ENCODE peak calls at places on chromosomes 6 and 20, in ten cellular contexts. O is left ventricle myocardium inferior; V is HCT116; W is body of pancreas; T is CD4-positive, alpha-beta memory T cell; B is uterus; E is GM12878; G is brain microvascular endothelial cell; Q is keratinocyte; C is stomach. R is an unnamed sample.

GRCh38 chr6:16450285-16450684 is 211.9 kb downstream of the GMPR start:
- DNase-seq in V (peak), G (peak), E (no peak), T (no peak), O (no peak), Q (no peak), B (no peak), C (no peak), W (no peak), R (no peak)

GRCh38 chr6:169141706-169142705 is 111.6 kb downstream of the THBS2 start:
- DNase-seq in V (no peak), G (no peak), B (peak), C (no peak), W (peak), E (no peak), Q (no peak), T (no peak), O (peak), R (no peak)

GRCh38 chr6:150902142-150902800 is 36.8 kb downstream of the MTHFD1L start:
- DNase-seq in Q (no peak), W (no peak), E (no peak), C (no peak), B (no peak), T (no peak), V (no peak), O (no peak), G (no peak), R (no peak)

GRCh38 chr20:40606660-40607059 is 82.4 kb downstream of the MAFB start:
- DNase-seq in O (no peak), T (no peak), B (no peak), V (no peak), G (no peak), W (no peak), E (no peak), C (no peak), Q (no peak), R (no peak)

GRCh38 chr20:19701449-19701848 is 56.6 kb upstream of the RIN2 start:
- DNase-seq in C (no peak), E (no peak), B (no peak), V (no peak), G (no peak), T (no peak), Q (no peak), O (no peak), W (no peak), R (no peak)

GRCh38 chr6:39792501-39793450 is 600 bp downstream of the DAAM2 start:
- DNase-seq in V (no peak), E (no peak), G (no peak), C (no peak), B (peak), O (no peak), W (peak), T (no peak), Q (no peak), R (no peak)

GRCh38 chr6:25359191-25359861 is 80.2 kb downstream of the CARMIL1 start:
- DNase-seq in G (peak), T (no peak), B (peak), W (peak), E (no peak), C (no peak), V (no peak), Q (no peak), O (peak), R (no peak)

GRCh38 chr6:149864578-149865535 is 698 bp upstream of the LRP11 start:
- DNase-seq in E (no peak), T (peak), C (peak), Q (no peak), V (no peak), B (peak), O (no peak), G (peak), W (peak), R (no peak)

GRCh38 chr6:3284436-3284876 is 25.7 kb downstream of the PSMG4 start:
- DNase-seq in G (no peak), V (no peak), W (no peak), O (no peak), Q (no peak), T (no peak), C (no peak), E (no peak), B (peak), R (no peak)

GRCh38 chr20:32191873-32192272 is 15.7 kb downstream of the PLAGL2 start:
- DNase-seq in C (no peak), E (no peak), B (no peak), W (no peak), Q (no peak), G (no peak), V (no peak), O (no peak), T (no peak), R (no peak)

GRCh38 chr20:41072099-41072798 is 43.6 kb downstream of the TOP1 start:
- DNase-seq in Q (no peak), O (no peak), E (no peak), V (no peak), T (no peak), C (no peak), B (peak), W (peak), G (peak), R (no peak)

GRCh38 chr20:51752343-51752951 is 15.7 kb downstream of the ATP9A start:
- DNase-seq in T (no peak), Q (no peak), G (peak), O (no peak), V (no peak), C (no peak), W (no peak), B (no peak), E (no peak), R (no peak)

GRCh38 chr6:55276745-55277627 is 50.3 kb upstream of the GFRAL start:
- DNase-seq in O (peak), Q (peak), G (peak), T (no peak), B (peak), V (peak), W (peak), C (no peak), E (no peak), R (no peak)

GRCh38 chr6:16121339-16121738 is 7.5 kb upstream of the MYLIP start:
- DNase-seq in V (no peak), C (no peak), W (no peak), G (no peak), T (no peak), E (no peak), B (no peak), O (no peak), Q (no peak), R (no peak)

GRCh38 chr6:4466260-4466659 is 309.9 kb upstream of the CDYL start:
- DNase-seq in B (no peak), W (no peak), G (no peak), O (no peak), E (no peak), V (no peak), C (peak), Q (no peak), T (no peak), R (no peak)

GRCh38 chr20:45998761-45999160 is 9.9 kb upstream of the MMP9 start:
- DNase-seq in C (no peak), V (no peak), Q (no peak), W (no peak), E (no peak), G (no peak), O (no peak), T (peak), B (no peak), R (no peak)

GRCh38 chr6:24658573-24659511 is 7.9 kb downstream of the TDP2 start:
- DNase-seq in V (no peak), T (no peak), C (no peak), O (no peak), G (peak), E (no peak), B (no peak), Q (no peak), W (no peak), R (no peak)

GRCh38 chr6:138231399-138231886 is 13.2 kb upstream of the PBOV1 start:
- DNase-seq in V (no peak), O (no peak), T (no peak), W (peak), E (no peak), C (peak), Q (no peak), G (no peak), B (no peak), R (no peak)

GRCh38 chr6:169907419-169908115 is 156.1 kb downstream of the ERMARD start:
- DNase-seq in B (no peak), W (no peak), V (no peak), G (no peak), Q (no peak), C (no peak), T (no peak), O (no peak), E (no peak), R (no peak)

GRCh38 chr20:17904027-17904426 is 64.6 kb downstream of the SNX5 start:
- DNase-seq in O (no peak), C (no peak), W (no peak), G (no peak), T (no peak), V (no peak), Q (no peak), B (no peak), E (peak), R (no peak)

GRCh38 chr20:2455771-2456497 is 14.7 kb downstream of the SNRPB start:
- DNase-seq in T (no peak), W (no peak), Q (no peak), B (no peak), G (no peak), C (no peak), O (no peak), V (no peak), E (no peak), R (no peak)

GRCh38 chr20:9635756-9636155 is 121.4 kb downstream of the LAMP5 start:
- DNase-seq in Q (no peak), T (no peak), G (no peak), V (no peak), W (no peak), B (no peak), E (no peak), O (no peak), C (no peak), R (no peak)

GRCh38 chr20:50101900-50102299 is 11.1 kb downstream of the UBE2V1 start:
- DNase-seq in E (no peak), C (no peak), V (no peak), B (no peak), Q (no peak), W (no peak), O (no peak), G (no peak), T (no peak), R (no peak)

GRCh38 chr20:53774487-53775203 is 181.0 kb upstream of the ZNF217 start:
- DNase-seq in W (no peak), B (no peak), E (no peak), V (peak), T (no peak), Q (no peak), C (no peak), G (peak), O (no peak), R (no peak)

GRCh38 chr6:116557863-116558262 is 4.3 kb downstream of the CALHM4 start:
- DNase-seq in G (peak), Q (peak), E (no peak), C (no peak), O (peak), T (no peak), W (no peak), B (no peak), V (peak), R (no peak)

GRCh38 chr6:11323666-11324452 is 91.4 kb upstream of the NEDD9 start:
- DNase-seq in V (no peak), E (peak), C (peak), B (no peak), W (no peak), T (no peak), O (peak), Q (no peak), G (no peak), R (no peak)

GRCh38 chr6:160261120-160261450 is 2.5 kb upstream of the SLC22A2 start:
- DNase-seq in T (no peak), G (no peak), V (no peak), W (no peak), C (no peak), B (no peak), O (no peak), E (no peak), Q (no peak), R (no peak)

GRCh38 chr6:111813247-111814162 is 59.7 kb downstream of the FYN start:
- DNase-seq in B (no peak), O (no peak), G (no peak), C (no peak), V (no peak), T (no peak), Q (peak), E (no peak), W (no peak), R (no peak)

GRCh38 chr20:63519765-63520593 is 586 bp upstream of the PPDPF start:
- DNase-seq in V (no peak), B (peak), E (no peak), W (peak), C (no peak), T (peak), O (peak), Q (no peak), G (no peak), R (peak)

GRCh38 chr6:152893187-152893586 is 89.7 kb downstream of the FBXO5 start:
- DNase-seq in O (no peak), T (no peak), W (no peak), Q (no peak), B (no peak), C (no peak), V (no peak), E (no peak), G (no peak), R (no peak)

GRCh38 chr6:142902636-142903053 is 42.3 kb downstream of the HIVEP2 start:
- DNase-seq in B (no peak), Q (peak), C (peak), V (peak), G (peak), T (peak), W (peak), O (peak), E (peak), R (peak)

GRCh38 chr6:129440691-129441090 is 269.3 kb downstream of the ARHGAP18 start:
- DNase-seq in G (peak), C (no peak), Q (no peak), E (no peak), T (no peak), O (no peak), W (no peak), B (no peak), V (no peak), R (no peak)

GRCh38 chr6:113529191-113529590 is 328.0 kb upstream of the MARCKS start:
- DNase-seq in Q (peak), C (no peak), V (no peak), G (no peak), O (no peak), T (no peak), E (no peak), B (no peak), W (no peak), R (no peak)

GRCh38 chr20:56731496-56731895 is 102.4 kb downstream of the TFAP2C start:
- DNase-seq in V (no peak), Q (no peak), C (no peak), B (no peak), G (no peak), W (no peak), E (no peak), O (no peak), T (no peak), R (no peak)

GRCh38 chr20:62406635-62407176 is 379 bp downstream of the CABLES2 start:
- DNase-seq in W (peak), C (no peak), B (no peak), O (no peak), Q (no peak), V (no peak), E (no peak), T (no peak), G (no peak), R (no peak)

GRCh38 chr20:62405108-62405980 is 1.7 kb downstream of the CABLES2 start:
- DNase-seq in C (peak), Q (no peak), T (no peak), V (no peak), O (peak), G (peak), W (peak), B (peak), E (no peak), R (no peak)

GRCh38 chr20:62404761-62405107 is 2.4 kb downstream of the CABLES2 start:
- DNase-seq in O (no peak), W (no peak), V (no peak), T (no peak), E (no peak), Q (no peak), B (no peak), C (no peak), G (no peak), R (no peak)

GRCh38 chr20:62407221-62407992 is at the start of gene CABLES2:
- DNase-seq in W (peak), G (peak), T (peak), V (peak), Q (no peak), O (peak), B (peak), E (peak), C (peak), R (peak)

DNA sequence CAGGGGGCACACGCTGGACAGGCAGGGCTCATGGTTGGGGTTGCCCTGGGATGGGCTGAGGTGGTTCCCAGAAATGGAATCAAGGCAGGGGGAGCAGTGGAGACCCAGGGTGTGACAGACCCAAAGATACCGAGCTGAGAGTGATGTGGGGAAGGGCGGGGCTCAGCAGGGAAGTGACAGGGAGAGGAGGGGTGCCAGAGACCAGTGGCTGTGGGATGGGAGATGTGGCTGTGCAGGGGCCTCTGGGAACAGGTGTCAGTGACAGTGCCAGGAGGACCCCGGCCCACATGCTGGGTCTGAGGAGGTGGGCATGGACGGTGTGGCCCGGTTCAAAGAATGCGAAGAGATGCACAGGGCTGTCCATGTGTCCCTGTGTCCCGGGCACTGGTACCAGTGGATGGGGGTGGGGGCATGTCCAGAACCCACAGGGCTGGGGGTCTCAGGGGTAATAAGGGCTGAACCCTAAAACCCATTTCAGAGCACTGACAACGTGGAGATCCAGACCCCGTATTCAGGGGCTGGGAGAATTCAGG is 1.0 kb downstream of the CABLES2 start:
- DNase-seq in C (no peak), B (no peak), O (no peak), W (no peak), V (no peak), T (no peak), E (no peak), G (no peak), Q (no peak), R (no peak)
- H3K4me3 ChIP-seq in C (peak), B (peak), O (peak), W (no peak), V (peak), T (peak), E (peak), G (peak), Q (peak), R (peak)

GRCh38 chr20:25223765-25224720 is 23.8 kb upstream of the PYGB start:
- DNase-seq in B (peak), Q (no peak), E (no peak), G (no peak), V (no peak), T (no peak), W (no peak), C (peak), O (no peak), R (no peak)
- H3K27ac ChIP-seq in B (no peak), Q (peak), E (no peak), G (peak), V (peak), T (no peak), W (no peak), C (peak), O (peak), R (no peak)

GRCh38 chr6:6332240-6332639 is 11.8 kb upstream of the F13A1 start:
- DNase-seq in V (no peak), W (no peak), O (no peak), C (no peak), Q (no peak), G (no peak), T (no peak), B (no peak), E (peak), R (no peak)

GRCh38 chr6:6332873-6333272 is 12.4 kb upstream of the F13A1 start:
- DNase-seq in Q (no peak), O (no peak), G (no peak), W (no peak), C (no peak), E (peak), V (no peak), T (no peak), B (no peak), R (no peak)

GRCh38 chr6:6331393-6331792 is 10.9 kb upstream of the F13A1 start:
- DNase-seq in O (no peak), E (peak), C (no peak), T (no peak), G (no peak), B (no peak), Q (no peak), W (no peak), V (no peak), R (no peak)

GRCh38 chr6:6330407-6330806 is 9.9 kb upstream of the F13A1 start:
- DNase-seq in O (no peak), B (no peak), E (no peak), T (no peak), V (no peak), C (no peak), G (no peak), W (no peak), Q (no peak), R (no peak)

DNA sequence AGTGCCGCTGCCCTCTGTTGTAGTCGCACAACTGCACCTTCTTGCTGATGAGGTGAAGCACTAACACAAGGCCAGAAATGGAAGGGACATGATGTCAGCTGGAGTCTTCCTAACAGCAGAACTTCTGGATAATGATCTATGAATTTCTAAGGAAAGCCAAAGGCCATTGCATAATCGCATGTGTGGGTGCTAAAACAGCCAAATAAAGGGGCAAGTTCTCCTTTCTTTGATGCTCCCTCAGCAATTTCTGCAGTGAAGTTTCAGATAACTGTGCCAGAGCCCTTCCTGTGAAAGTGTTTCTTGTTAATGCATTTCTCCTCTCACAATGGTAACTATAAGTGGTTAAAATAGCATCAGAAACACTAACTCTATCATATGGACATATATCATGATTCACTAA is 8.0 kb upstream of the F13A1 start:
- DNase-seq in V (no peak), B (no peak), T (no peak), Q (no peak), E (no peak), C (no peak), W (no peak), G (no peak), O (no peak), R (no peak)
- H3K4me3 ChIP-seq in V (no peak), B (no peak), T (no peak), Q (no peak), E (no peak), C (no peak), W (no peak), G (no peak), O (no peak), R (no peak)

GRCh38 chr6:125793280-125793679 is 2.5 kb downstream of the NCOA7 start:
- DNase-seq in O (no peak), C (no peak), W (no peak), T (no peak), Q (no peak), V (no peak), G (no peak), B (no peak), E (no peak), R (no peak)
- H3K27ac ChIP-seq in O (peak), C (peak), W (no peak), T (no peak), Q (no peak), V (no peak), G (peak), B (peak), E (peak), R (no peak)

DNA sequence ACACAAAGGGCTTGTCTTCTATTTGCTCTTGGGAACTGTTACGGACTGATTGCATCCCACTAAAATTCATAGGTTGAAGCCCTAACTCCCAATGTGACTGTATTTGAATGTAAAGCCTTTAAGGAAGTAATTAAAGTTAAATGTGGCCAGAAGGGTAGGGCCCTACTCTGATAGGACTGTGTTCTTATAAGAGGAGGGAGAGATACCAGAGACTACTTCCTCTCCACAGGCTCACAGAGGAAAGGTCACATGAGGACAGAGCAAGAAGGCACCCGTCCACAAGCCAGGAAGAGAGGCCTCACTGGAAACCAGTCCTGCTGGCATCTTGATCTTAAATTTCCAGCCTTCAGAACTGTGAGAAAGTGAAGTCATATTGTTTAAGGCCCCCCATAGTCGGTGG is 211.9 kb downstream of the CDH26 start:
- DNase-seq in C (no peak), O (no peak), B (no peak), E (no peak), V (no peak), G (no peak), W (no peak), Q (no peak), T (no peak), R (no peak)
- H3K4me3 ChIP-seq in C (no peak), O (no peak), B (no peak), E (no peak), V (no peak), G (no peak), W (no peak), Q (no peak), T (no peak), R (no peak)

R was measured in effector memory CD4-positive, alpha-beta T cell.